ENCODE peak calls at places on chromosomes 4 and X, in six cellular contexts. V is heart left ventricle; E is CD8-positive, alpha-beta T cell; X is CD4-positive, CD25-positive, alpha-beta regulatory T cell; W is brain microvascular endothelial cell; U is AG10803. N is an unnamed sample.

GRCh38 chrX:48937065-48937907 is 18.5 kb upstream of the PIM2 start:
- DNase-seq in V (peak), W (peak), X (peak), U (no peak), E (peak), N (no peak)

GRCh38 chr4:7650606-7651400 is 216.1 kb upstream of the PSAPL1 start:
- DNase-seq in E (no peak), U (no peak), W (peak), V (no peak), X (peak), N (no peak)

GRCh38 chrX:72031634-72032033 is 100.1 kb downstream of the RTL5 start:
- DNase-seq in E (no peak), V (no peak), W (no peak), U (no peak), X (no peak), N (peak)

GRCh38 chr4:8907596-8908205 is 36.1 kb upstream of the HMX1 start:
- DNase-seq in U (no peak), X (no peak), W (no peak), E (no peak), V (no peak), N (no peak)

GRCh38 chr4:22014222-22014741 is 65.7 kb upstream of the KCNIP4 start:
- DNase-seq in X (no peak), U (peak), W (no peak), E (no peak), V (no peak), N (no peak)

GRCh38 chr4:17613761-17614415 is 553 bp upstream of the MED28 start:
- DNase-seq in X (no peak), V (no peak), W (peak), U (peak), E (peak), N (no peak)

GRCh38 chr4:169164669-169165415 is 105.9 kb downstream of the SH3RF1 start:
- DNase-seq in W (no peak), V (no peak), U (peak), X (no peak), E (no peak), N (no peak)

GRCh38 chrX:38320819-38321218 is 6.5 kb downstream of the RPGR start:
- DNase-seq in U (no peak), W (no peak), X (no peak), V (no peak), E (no peak), N (no peak)

GRCh38 chrX:27735914-27736313 is 71.9 kb upstream of the MAGEB10 start:
- DNase-seq in U (no peak), V (no peak), W (no peak), X (no peak), E (no peak), N (no peak)

GRCh38 chrX:69066966-69067525 is 98.2 kb downstream of the PJA1 start:
- DNase-seq in V (no peak), X (no peak), W (no peak), E (no peak), U (peak), N (no peak)

GRCh38 chr4:118745357-118745756 is 60.2 kb downstream of the METTL14 start:
- DNase-seq in V (no peak), X (no peak), W (no peak), U (peak), E (no peak), N (no peak)

GRCh38 chrX:11611161-11611560 is 54.6 kb downstream of the ARHGAP6 start:
- DNase-seq in V (no peak), X (no peak), E (no peak), W (no peak), U (no peak), N (no peak)

GRCh38 chr4:18247189-18247588 is 225.6 kb upstream of the LCORL start:
- DNase-seq in X (no peak), V (no peak), E (no peak), W (no peak), U (no peak), N (no peak)

GRCh38 chr4:8847331-8847730 is 24.3 kb downstream of the HMX1 start:
- DNase-seq in W (no peak), E (no peak), U (no peak), X (no peak), V (peak), N (no peak)

GRCh38 chr4:176781739-176782100 is 11.0 kb downstream of the VEGFC start:
- DNase-seq in U (no peak), W (no peak), V (no peak), E (no peak), X (no peak), N (no peak)
- H3K4me3 ChIP-seq in U (peak), W (no peak), V (no peak), E (no peak), X (no peak), N (no peak)

GRCh38 chrX:47581731-47582647 is at the start of gene TIMP1:
- DNase-seq in E (peak), U (peak), V (peak), X (peak), W (peak), N (peak)
- H3K4me3 ChIP-seq in E (peak), U (peak), V (peak), X (peak), W (peak), N (peak)

DNA sequence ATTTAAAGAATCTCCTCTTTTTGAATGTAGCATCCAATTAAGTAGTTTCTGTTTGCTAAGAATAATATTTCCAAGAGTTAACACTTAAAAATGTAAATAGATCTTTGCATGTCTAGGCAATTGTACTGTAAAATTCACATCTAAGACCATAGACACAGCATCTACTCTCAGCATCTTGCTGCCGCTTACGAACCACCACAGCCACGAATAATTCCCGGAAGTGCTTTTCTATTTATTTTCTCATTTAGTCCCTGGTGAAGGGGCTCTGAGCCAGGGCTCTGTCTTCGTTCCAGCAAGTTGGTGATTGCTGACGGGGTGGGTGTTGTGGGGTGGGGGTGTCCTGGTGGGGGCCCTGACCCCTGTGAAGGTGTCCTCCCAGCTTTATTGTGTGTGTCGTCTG is 1.5 kb downstream of the NSG1 start:
- DNase-seq in W (no peak), V (no peak), U (no peak), X (no peak), E (no peak), N (no peak)
- H3K4me3 ChIP-seq in W (no peak), V (no peak), U (no peak), X (no peak), E (peak), N (no peak)

DNA sequence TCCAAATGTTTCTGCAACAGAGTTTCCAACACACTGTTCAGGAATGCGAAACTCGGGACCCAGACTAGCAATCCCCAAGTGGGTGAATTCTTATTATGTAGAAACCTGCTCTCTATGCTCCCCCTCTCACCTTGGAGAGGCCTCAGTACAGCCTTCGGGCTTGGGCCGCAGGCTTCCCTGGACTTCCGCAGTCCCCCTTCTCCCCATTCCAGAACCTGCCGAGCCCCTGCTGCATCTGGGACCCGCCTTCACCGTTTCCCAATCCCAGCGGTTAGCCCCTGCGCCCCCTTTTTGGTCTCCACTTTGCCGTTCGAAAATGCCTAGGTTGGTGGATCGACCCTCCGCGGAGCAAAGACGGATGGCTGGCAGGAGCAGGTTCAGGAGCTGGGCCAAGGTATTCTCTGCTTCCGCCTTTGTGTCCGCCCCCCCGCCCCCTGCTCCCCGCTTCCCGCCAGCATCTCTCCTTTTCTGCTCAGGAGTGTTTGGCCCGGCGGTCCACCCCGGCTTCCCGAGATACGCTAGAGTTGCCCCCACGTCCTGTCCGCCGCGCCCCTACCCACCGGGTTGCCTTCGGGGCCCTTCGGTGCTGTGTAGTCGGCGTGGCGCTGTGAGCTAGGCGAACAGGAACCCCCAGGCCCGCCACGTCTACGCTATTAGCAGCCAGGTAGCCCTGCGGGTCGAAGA is 11.5 kb downstream of the HAND2 start:
- DNase-seq in W (no peak), X (no peak), V (no peak), U (peak), E (no peak), N (no peak)
- H3K4me3 ChIP-seq in W (no peak), X (no peak), V (peak), U (no peak), E (no peak), N (peak)

GRCh38 chr4:84496356-84497219 is 2.5 kb downstream of the NKX6-1 start:
- DNase-seq in U (no peak), W (no peak), X (no peak), V (no peak), E (no peak), N (no peak)

GRCh38 chr4:84498203-84499026 is 677 bp downstream of the NKX6-1 start:
- DNase-seq in W (no peak), X (peak), V (no peak), U (peak), E (no peak), N (no peak)

GRCh38 chr4:84497220-84497834 is 1.8 kb downstream of the NKX6-1 start:
- DNase-seq in W (no peak), E (no peak), V (no peak), U (peak), X (no peak), N (no peak)

GRCh38 chr4:84499065-84499982 is at the start of gene NKX6-1:
- DNase-seq in U (peak), W (peak), X (peak), E (no peak), V (no peak), N (no peak)

DNA sequence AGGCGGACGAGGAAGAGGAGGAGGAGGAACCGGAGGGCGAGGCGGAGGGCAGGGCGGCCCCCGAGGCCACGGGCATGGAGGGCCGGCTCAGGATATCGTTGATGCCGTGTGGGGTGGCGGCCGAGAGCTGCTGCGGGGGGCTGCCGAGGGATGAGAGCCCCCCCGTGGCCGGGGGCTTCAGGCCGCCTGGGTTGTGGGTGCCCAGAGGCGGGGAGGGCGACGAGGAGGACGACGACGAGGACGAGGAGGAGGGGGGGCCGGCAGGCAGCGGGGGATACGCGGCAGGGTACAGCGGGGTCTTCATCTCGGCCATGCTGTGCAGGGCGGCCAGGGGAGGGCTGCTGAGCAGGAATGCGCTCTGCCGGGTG is 1.3 kb downstream of the NKX6-1 start:
- DNase-seq in U (no peak), E (no peak), X (no peak), W (no peak), V (no peak), N (no peak)
- H3K4me3 ChIP-seq in U (peak), E (peak), X (no peak), W (peak), V (peak), N (peak)

GRCh38 chrX:35696760-35697234 is 101.3 kb upstream of the MAGEB16 start:
- DNase-seq in V (no peak), E (no peak), X (no peak), W (no peak), U (no peak), N (no peak)
- H3K4me3 ChIP-seq in V (no peak), E (no peak), X (no peak), W (no peak), U (no peak), N (no peak)

GRCh38 chr4:112646632-112647537 is 9.9 kb downstream of the LARP7 start:
- DNase-seq in U (no peak), W (no peak), E (no peak), V (no peak), X (no peak), N (no peak)

GRCh38 chr4:112649055-112649408 is 12.1 kb downstream of the LARP7 start:
- DNase-seq in V (no peak), W (no peak), E (no peak), U (no peak), X (no peak), N (no peak)

GRCh38 chr4:112648263-112649054 is 11.5 kb downstream of the LARP7 start:
- DNase-seq in W (no peak), U (no peak), X (no peak), E (no peak), V (no peak), N (no peak)

GRCh38 chr4:112647785-112648184 is 10.8 kb downstream of the LARP7 start:
- DNase-seq in E (no peak), W (peak), X (no peak), V (no peak), U (no peak), N (no peak)

DNA sequence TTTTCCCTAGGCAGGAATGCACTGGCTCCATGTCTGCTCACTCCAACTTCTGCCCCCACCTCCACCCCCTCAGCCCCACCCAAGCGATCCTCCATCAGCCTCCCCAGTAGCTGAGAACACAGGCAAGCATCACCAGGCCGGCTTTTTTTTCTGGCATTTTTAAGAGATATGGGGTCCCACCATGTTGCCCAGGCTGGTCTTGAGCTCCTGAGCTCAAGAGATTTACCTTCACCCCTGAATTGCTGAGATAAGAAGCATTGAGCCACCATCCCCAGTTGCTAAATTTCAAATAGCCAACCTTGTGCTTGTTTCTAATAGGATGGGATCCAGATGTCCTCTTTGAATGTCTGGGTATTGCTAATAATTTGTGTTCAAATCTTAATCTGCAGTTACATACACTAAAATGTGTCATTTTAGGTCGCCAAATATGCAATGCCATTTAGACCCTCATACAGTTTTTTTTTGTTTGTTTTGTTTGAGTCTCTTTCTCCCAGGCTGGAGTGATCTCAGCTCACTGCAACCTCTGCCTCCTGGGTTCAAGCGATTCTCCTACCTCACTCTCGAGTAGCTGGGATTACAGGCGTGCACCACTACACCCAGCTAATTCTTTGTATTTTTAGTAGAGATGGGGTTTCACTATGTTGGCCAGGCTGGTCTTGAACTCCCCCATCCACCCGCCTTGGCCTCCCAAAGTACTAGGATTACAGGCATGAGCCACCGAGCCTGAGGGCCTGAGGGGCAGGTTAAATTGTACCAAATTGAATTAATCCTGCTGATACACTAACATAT is 8.8 kb downstream of the LARP7 start:
- DNase-seq in W (no peak), U (no peak), X (no peak), E (no peak), V (no peak), N (no peak)
- H3K4me3 ChIP-seq in W (no peak), U (no peak), X (no peak), E (no peak), V (no peak), N (no peak)

N was measured in right atrium auricular region.